ENCODE peak calls at places on chromosomes 7 and 10, in eight cellular contexts. One of them, this sample, is unnamed.

GRCh38 chr10:129021597-129022304 is 445.3 kb upstream of the MGMT start:
- DNase-seq in epithelial cell of proximal tubule: no peak
- DNase-seq in T-helper 2 cell: no peak
- DNase-seq in NCI-H1092 treated with DMSO at 0.1 percent for 48 hours: no peak
- DNase-seq in ELR: no peak
- DNase-seq in CD8-positive, alpha-beta T cell: no peak
- DNase-seq in GDM1: no peak
- DNase-seq in activated T-cell treated with anti-CD3 and anti-CD28 coated beads, Interleukin-2, amount 50 U/mL, for 4 hours: no peak
- DNase-seq in this sample: no peak

GRCh38 chr10:97676770-97677581 is 10.1 kb downstream of the AVPI1 start:
- DNase-seq in ELR: peak
- DNase-seq in NCI-H1092 treated with DMSO at 0.1 percent for 48 hours: peak
- DNase-seq in GDM1: no peak
- DNase-seq in activated T-cell treated with anti-CD3 and anti-CD28 coated beads, Interleukin-2, amount 50 U/mL, for 4 hours: peak
- DNase-seq in T-helper 2 cell: peak
- DNase-seq in CD8-positive, alpha-beta T cell: no peak
- DNase-seq in epithelial cell of proximal tubule: no peak
- DNase-seq in this sample: peak

GRCh38 chr10:131233611-131234258 is 77.8 kb downstream of the TCERG1L start:
- DNase-seq in CD8-positive, alpha-beta T cell: no peak
- DNase-seq in NCI-H1092 treated with DMSO at 0.1 percent for 48 hours: no peak
- DNase-seq in T-helper 2 cell: no peak
- DNase-seq in ELR: no peak
- DNase-seq in GDM1: no peak
- DNase-seq in activated T-cell treated with anti-CD3 and anti-CD28 coated beads, Interleukin-2, amount 50 U/mL, for 4 hours: no peak
- DNase-seq in epithelial cell of proximal tubule: no peak
- DNase-seq in this sample: no peak

GRCh38 chr7:78178319-78178718 is 379.7 kb downstream of the PHTF2 start:
- DNase-seq in NCI-H1092 treated with DMSO at 0.1 percent for 48 hours: no peak
- DNase-seq in T-helper 2 cell: no peak
- DNase-seq in CD8-positive, alpha-beta T cell: no peak
- DNase-seq in GDM1: no peak
- DNase-seq in ELR: no peak
- DNase-seq in activated T-cell treated with anti-CD3 and anti-CD28 coated beads, Interleukin-2, amount 50 U/mL, for 4 hours: no peak
- DNase-seq in epithelial cell of proximal tubule: no peak
- DNase-seq in this sample: no peak

GRCh38 chr10:116444527-116445142 is 17.0 kb downstream of the PNLIPRP3 start:
- DNase-seq in CD8-positive, alpha-beta T cell: no peak
- DNase-seq in ELR: peak
- DNase-seq in activated T-cell treated with anti-CD3 and anti-CD28 coated beads, Interleukin-2, amount 50 U/mL, for 4 hours: no peak
- DNase-seq in epithelial cell of proximal tubule: no peak
- DNase-seq in T-helper 2 cell: no peak
- DNase-seq in GDM1: no peak
- DNase-seq in NCI-H1092 treated with DMSO at 0.1 percent for 48 hours: no peak
- DNase-seq in this sample: no peak

GRCh38 chr10:2994562-2994961 is 72.8 kb upstream of the PFKP start:
- DNase-seq in epithelial cell of proximal tubule: no peak
- DNase-seq in CD8-positive, alpha-beta T cell: no peak
- DNase-seq in activated T-cell treated with anti-CD3 and anti-CD28 coated beads, Interleukin-2, amount 50 U/mL, for 4 hours: no peak
- DNase-seq in T-helper 2 cell: no peak
- DNase-seq in ELR: no peak
- DNase-seq in GDM1: no peak
- DNase-seq in NCI-H1092 treated with DMSO at 0.1 percent for 48 hours: no peak
- DNase-seq in this sample: no peak

GRCh38 chr10:124992462-124993344 is 50.8 kb downstream of the ZRANB1 start:
- DNase-seq in CD8-positive, alpha-beta T cell: no peak
- DNase-seq in GDM1: peak
- DNase-seq in ELR: peak
- DNase-seq in T-helper 2 cell: no peak
- DNase-seq in NCI-H1092 treated with DMSO at 0.1 percent for 48 hours: peak
- DNase-seq in activated T-cell treated with anti-CD3 and anti-CD28 coated beads, Interleukin-2, amount 50 U/mL, for 4 hours: no peak
- DNase-seq in epithelial cell of proximal tubule: no peak
- DNase-seq in this sample: no peak

GRCh38 chr7:68684246-68684850 is 913.9 kb upstream of the AUTS2 start:
- DNase-seq in CD8-positive, alpha-beta T cell: no peak
- DNase-seq in GDM1: no peak
- DNase-seq in ELR: no peak
- DNase-seq in T-helper 2 cell: no peak
- DNase-seq in NCI-H1092 treated with DMSO at 0.1 percent for 48 hours: peak
- DNase-seq in activated T-cell treated with anti-CD3 and anti-CD28 coated beads, Interleukin-2, amount 50 U/mL, for 4 hours: no peak
- DNase-seq in epithelial cell of proximal tubule: no peak
- DNase-seq in this sample: no peak

GRCh38 chr10:115774721-115775120 is 498.3 kb downstream of the GFRA1 start:
- DNase-seq in CD8-positive, alpha-beta T cell: no peak
- DNase-seq in GDM1: no peak
- DNase-seq in epithelial cell of proximal tubule: no peak
- DNase-seq in activated T-cell treated with anti-CD3 and anti-CD28 coated beads, Interleukin-2, amount 50 U/mL, for 4 hours: no peak
- DNase-seq in T-helper 2 cell: no peak
- DNase-seq in ELR: no peak
- DNase-seq in NCI-H1092 treated with DMSO at 0.1 percent for 48 hours: no peak
- DNase-seq in this sample: no peak

GRCh38 chr7:151265351-151265931 is 16.9 kb upstream of the SMARCD3 start:
- DNase-seq in activated T-cell treated with anti-CD3 and anti-CD28 coated beads, Interleukin-2, amount 50 U/mL, for 4 hours: no peak
- DNase-seq in GDM1: no peak
- DNase-seq in CD8-positive, alpha-beta T cell: no peak
- DNase-seq in ELR: no peak
- DNase-seq in NCI-H1092 treated with DMSO at 0.1 percent for 48 hours: no peak
- DNase-seq in epithelial cell of proximal tubule: no peak
- DNase-seq in T-helper 2 cell: no peak
- DNase-seq in this sample: no peak

GRCh38 chr10:74384615-74385213 is 233.7 kb downstream of the ADK start:
- DNase-seq in CD8-positive, alpha-beta T cell: no peak
- DNase-seq in NCI-H1092 treated with DMSO at 0.1 percent for 48 hours: no peak
- DNase-seq in activated T-cell treated with anti-CD3 and anti-CD28 coated beads, Interleukin-2, amount 50 U/mL, for 4 hours: no peak
- DNase-seq in GDM1: no peak
- DNase-seq in ELR: no peak
- DNase-seq in epithelial cell of proximal tubule: no peak
- DNase-seq in T-helper 2 cell: no peak
- DNase-seq in this sample: no peak

GRCh38 chr10:118590334-118590733 is 5.1 kb downstream of the PRLHR start:
- DNase-seq in NCI-H1092 treated with DMSO at 0.1 percent for 48 hours: peak
- DNase-seq in CD8-positive, alpha-beta T cell: no peak
- DNase-seq in epithelial cell of proximal tubule: no peak
- DNase-seq in GDM1: no peak
- DNase-seq in T-helper 2 cell: no peak
- DNase-seq in ELR: no peak
- DNase-seq in activated T-cell treated with anti-CD3 and anti-CD28 coated beads, Interleukin-2, amount 50 U/mL, for 4 hours: no peak
- DNase-seq in this sample: no peak

GRCh38 chr7:138755331-138755747 is 42.5 kb upstream of the TMEM213 start:
- DNase-seq in T-helper 2 cell: no peak
- DNase-seq in GDM1: no peak
- DNase-seq in epithelial cell of proximal tubule: peak
- DNase-seq in CD8-positive, alpha-beta T cell: no peak
- DNase-seq in NCI-H1092 treated with DMSO at 0.1 percent for 48 hours: no peak
- DNase-seq in activated T-cell treated with anti-CD3 and anti-CD28 coated beads, Interleukin-2, amount 50 U/mL, for 4 hours: no peak
- DNase-seq in ELR: no peak
- DNase-seq in this sample: no peak

GRCh38 chr7:30433506-30433905 is 45.1 kb downstream of the NOD1 start:
- DNase-seq in ELR: no peak
- DNase-seq in NCI-H1092 treated with DMSO at 0.1 percent for 48 hours: no peak
- DNase-seq in activated T-cell treated with anti-CD3 and anti-CD28 coated beads, Interleukin-2, amount 50 U/mL, for 4 hours: no peak
- DNase-seq in GDM1: no peak
- DNase-seq in T-helper 2 cell: no peak
- DNase-seq in CD8-positive, alpha-beta T cell: no peak
- DNase-seq in epithelial cell of proximal tubule: no peak
- DNase-seq in this sample: no peak

GRCh38 chr7:83469076-83469475 is 179.9 kb downstream of the SEMA3E start:
- DNase-seq in activated T-cell treated with anti-CD3 and anti-CD28 coated beads, Interleukin-2, amount 50 U/mL, for 4 hours: no peak
- DNase-seq in CD8-positive, alpha-beta T cell: no peak
- DNase-seq in T-helper 2 cell: no peak
- DNase-seq in NCI-H1092 treated with DMSO at 0.1 percent for 48 hours: no peak
- DNase-seq in epithelial cell of proximal tubule: no peak
- DNase-seq in GDM1: no peak
- DNase-seq in ELR: peak
- DNase-seq in this sample: no peak

GRCh38 chr7:14936530-14936929 is 34.0 kb upstream of the DGKB start:
- DNase-seq in NCI-H1092 treated with DMSO at 0.1 percent for 48 hours: no peak
- DNase-seq in activated T-cell treated with anti-CD3 and anti-CD28 coated beads, Interleukin-2, amount 50 U/mL, for 4 hours: no peak
- DNase-seq in CD8-positive, alpha-beta T cell: no peak
- DNase-seq in GDM1: no peak
- DNase-seq in T-helper 2 cell: no peak
- DNase-seq in epithelial cell of proximal tubule: peak
- DNase-seq in ELR: peak
- DNase-seq in this sample: no peak

GRCh38 chr10:45181483-45181882 is 133.9 kb downstream of the OR13A1 start:
- DNase-seq in CD8-positive, alpha-beta T cell: no peak
- DNase-seq in NCI-H1092 treated with DMSO at 0.1 percent for 48 hours: no peak
- DNase-seq in GDM1: no peak
- DNase-seq in ELR: no peak
- DNase-seq in T-helper 2 cell: no peak
- DNase-seq in epithelial cell of proximal tubule: no peak
- DNase-seq in activated T-cell treated with anti-CD3 and anti-CD28 coated beads, Interleukin-2, amount 50 U/mL, for 4 hours: no peak
- DNase-seq in this sample: no peak

GRCh38 chr10:1534820-1535219 is 202.5 kb downstream of the ADARB2 start:
- DNase-seq in CD8-positive, alpha-beta T cell: no peak
- DNase-seq in T-helper 2 cell: no peak
- DNase-seq in activated T-cell treated with anti-CD3 and anti-CD28 coated beads, Interleukin-2, amount 50 U/mL, for 4 hours: no peak
- DNase-seq in ELR: no peak
- DNase-seq in GDM1: no peak
- DNase-seq in epithelial cell of proximal tubule: no peak
- DNase-seq in NCI-H1092 treated with DMSO at 0.1 percent for 48 hours: no peak
- DNase-seq in this sample: no peak

GRCh38 chr10:61130366-61130765 is 186.4 kb upstream of the RHOBTB1 start:
- DNase-seq in GDM1: no peak
- DNase-seq in ELR: no peak
- DNase-seq in CD8-positive, alpha-beta T cell: no peak
- DNase-seq in NCI-H1092 treated with DMSO at 0.1 percent for 48 hours: no peak
- DNase-seq in T-helper 2 cell: no peak
- DNase-seq in epithelial cell of proximal tubule: no peak
- DNase-seq in activated T-cell treated with anti-CD3 and anti-CD28 coated beads, Interleukin-2, amount 50 U/mL, for 4 hours: no peak
- DNase-seq in this sample: no peak

GRCh38 chr10:123398756-123399155 is 244.6 kb downstream of the BUB3 start:
- DNase-seq in T-helper 2 cell: no peak
- DNase-seq in epithelial cell of proximal tubule: no peak
- DNase-seq in GDM1: no peak
- DNase-seq in ELR: no peak
- DNase-seq in NCI-H1092 treated with DMSO at 0.1 percent for 48 hours: no peak
- DNase-seq in CD8-positive, alpha-beta T cell: no peak
- DNase-seq in activated T-cell treated with anti-CD3 and anti-CD28 coated beads, Interleukin-2, amount 50 U/mL, for 4 hours: no peak
- DNase-seq in this sample: no peak

GRCh38 chr7:1968397-1969111 is 264.2 kb downstream of the MAD1L1 start:
- DNase-seq in activated T-cell treated with anti-CD3 and anti-CD28 coated beads, Interleukin-2, amount 50 U/mL, for 4 hours: no peak
- DNase-seq in GDM1: no peak
- DNase-seq in epithelial cell of proximal tubule: no peak
- DNase-seq in NCI-H1092 treated with DMSO at 0.1 percent for 48 hours: no peak
- DNase-seq in CD8-positive, alpha-beta T cell: no peak
- DNase-seq in ELR: no peak
- DNase-seq in T-helper 2 cell: no peak
- DNase-seq in this sample: no peak